ENCODE peak calls at places on chromosomes 4 and X, in five cellular contexts. W, O, J, X and P are unnamed samples.

GRCh38 chrX:77740376-77740905 is 45.6 kb downstream of the ATRX start:
- DNase-seq in W (no peak), J (no peak), O (no peak), X (no peak), P (no peak)

GRCh38 chrX:49199906-49200771 is at the start of gene SYP:
- DNase-seq in X (peak), J (peak), W (peak), O (peak), P (peak)

GRCh38 chr4:186738421-186738820 is 14.8 kb upstream of the FAT1 start:
- DNase-seq in O (no peak), W (no peak), X (no peak), J (no peak), P (no peak)

GRCh38 chrX:149851864-149852263 is 29.1 kb upstream of the MAGEA8 start:
- DNase-seq in X (no peak), O (no peak), W (no peak), J (no peak), P (no peak)

GRCh38 chrX:141176586-141177451 is at the start of gene LDOC1:
- DNase-seq in W (peak), O (no peak), J (peak), X (peak), P (peak)

GRCh38 chr4:181684310-181684709 is 558.9 kb upstream of the TENM3 start:
- DNase-seq in O (no peak), W (no peak), X (peak), J (no peak), P (no peak)

GRCh38 chrX:149392896-149393295 is 112.2 kb downstream of the IDS start:
- DNase-seq in W (no peak), J (no peak), O (no peak), X (no peak), P (no peak)

GRCh38 chrX:39777623-39778025 is 320.1 kb downstream of the BCOR start:
- DNase-seq in O (peak), W (no peak), X (no peak), J (no peak), P (no peak)

GRCh38 chrX:65451663-65452062 is 82.9 kb downstream of the LAS1L start:
- DNase-seq in O (peak), X (no peak), W (no peak), J (no peak), P (no peak)

GRCh38 chr4:165754664-165755063 is 118.4 kb upstream of the TLL1 start:
- DNase-seq in O (no peak), X (no peak), W (no peak), J (no peak), P (no peak)

GRCh38 chrX:6053126-6053625 is 175.5 kb downstream of the NLGN4X start:
- DNase-seq in W (no peak), O (no peak), X (no peak), J (peak), P (no peak)

GRCh38 chr4:1625600-1626138 is 58.4 kb downstream of the FAM53A start:
- DNase-seq in J (no peak), W (peak), O (no peak), X (no peak), P (no peak)

GRCh38 chrX:37888010-37888409 is 40.6 kb upstream of the DYNLT3 start:
- DNase-seq in X (no peak), O (no peak), J (no peak), W (no peak), P (no peak)

GRCh38 chrX:107548775-107549174 is 79.5 kb upstream of the PRPS1 start:
- DNase-seq in X (no peak), O (no peak), J (no peak), W (no peak), P (no peak)

GRCh38 chr4:25441519-25442117 is 64.6 kb downstream of the ANAPC4 start:
- DNase-seq in O (peak), X (peak), J (peak), W (peak), P (peak)

GRCh38 chr4:138796761-138797160 is 218.8 kb upstream of the NOCT start:
- DNase-seq in O (no peak), X (no peak), W (no peak), J (no peak), P (no peak)

GRCh38 chrX:54452920-54453319 is 12.7 kb downstream of the TSR2 start:
- DNase-seq in J (no peak), W (no peak), X (no peak), O (peak), P (no peak)

GRCh38 chr4:1981251-1982055 is 27.3 kb downstream of the NELFA start:
- DNase-seq in J (peak), X (no peak), O (no peak), W (no peak), P (no peak)